ENCODE peak calls at places on chromosomes 5 and 9, in four cellular contexts. One of them, this sample, is unnamed.

GRCh38 chr9:21965401-21965951 is 28.7 kb downstream of the CDKN2A start:
- DNase-seq in naive thymus-derived CD4-positive, alpha-beta T cell: no peak
- DNase-seq in colonic mucosa: peak
- DNase-seq in endodermal cell: peak
- DNase-seq in this sample: peak

GRCh38 chr5:40775085-40775845 is 19.5 kb upstream of the TTC33 start:
- DNase-seq in naive thymus-derived CD4-positive, alpha-beta T cell: no peak
- DNase-seq in colonic mucosa: no peak
- DNase-seq in endodermal cell: no peak
- DNase-seq in this sample: no peak

GRCh38 chr9:130039504-130040147 is 3.4 kb downstream of the FNBP1 start:
- DNase-seq in naive thymus-derived CD4-positive, alpha-beta T cell: no peak
- DNase-seq in colonic mucosa: no peak
- DNase-seq in endodermal cell: no peak
- DNase-seq in this sample: no peak

GRCh38 chr5:180648658-180649296 is 623 bp downstream of the FLT4 start:
- DNase-seq in naive thymus-derived CD4-positive, alpha-beta T cell: no peak
- DNase-seq in colonic mucosa: no peak
- DNase-seq in endodermal cell: peak
- DNase-seq in this sample: no peak

GRCh38 chr9:128127990-128128835 is 684 bp upstream of the PTGES2 start:
- DNase-seq in naive thymus-derived CD4-positive, alpha-beta T cell: peak
- DNase-seq in colonic mucosa: peak
- DNase-seq in endodermal cell: peak
- DNase-seq in this sample: peak

GRCh38 chr5:151808451-151809169 is 36.9 kb downstream of the G3BP1 start:
- DNase-seq in naive thymus-derived CD4-positive, alpha-beta T cell: no peak
- DNase-seq in colonic mucosa: no peak
- DNase-seq in endodermal cell: no peak
- DNase-seq in this sample: no peak

GRCh38 chr5:176716320-176716719 is 69.0 kb downstream of the TSPAN17 start:
- DNase-seq in naive thymus-derived CD4-positive, alpha-beta T cell: no peak
- DNase-seq in colonic mucosa: no peak
- DNase-seq in endodermal cell: no peak
- DNase-seq in this sample: peak

GRCh38 chr5:39274388-39275085 is 55.2 kb upstream of the FYB1 start:
- DNase-seq in naive thymus-derived CD4-positive, alpha-beta T cell: no peak
- DNase-seq in colonic mucosa: no peak
- DNase-seq in endodermal cell: no peak
- DNase-seq in this sample: no peak

GRCh38 chr9:4327504-4328191 is 27.8 kb upstream of the GLIS3 start:
- DNase-seq in naive thymus-derived CD4-positive, alpha-beta T cell: no peak
- DNase-seq in colonic mucosa: no peak
- DNase-seq in endodermal cell: peak
- DNase-seq in this sample: peak

GRCh38 chr9:112502177-112502946 is 15.7 kb downstream of the KIAA1958 start:
- DNase-seq in naive thymus-derived CD4-positive, alpha-beta T cell: no peak
- DNase-seq in colonic mucosa: no peak
- DNase-seq in endodermal cell: no peak
- DNase-seq in this sample: no peak
- H3K4me3 ChIP-seq in naive thymus-derived CD4-positive, alpha-beta T cell: no peak
- H3K4me3 ChIP-seq in colonic mucosa: no peak
- H3K4me3 ChIP-seq in endodermal cell: no peak
- H3K4me3 ChIP-seq in this sample: no peak

DNA sequence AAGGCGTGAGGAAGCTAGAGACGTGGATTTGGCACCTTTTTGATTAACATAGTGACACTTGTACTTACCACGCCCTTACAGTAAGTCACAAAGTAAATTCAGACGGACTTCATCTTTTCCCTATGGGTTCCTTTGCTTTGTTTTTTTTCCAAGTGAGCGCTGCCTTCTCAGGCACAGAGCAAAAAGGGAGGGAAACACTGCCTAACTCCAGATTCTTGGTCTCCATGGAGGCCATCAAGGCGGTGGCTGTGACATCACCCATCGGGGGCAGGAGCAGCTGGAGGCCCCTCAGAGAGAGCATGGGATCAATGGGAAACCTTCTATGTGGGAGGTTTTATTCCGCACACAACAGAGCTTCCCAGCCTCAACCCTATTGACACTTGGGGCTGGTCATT is 45.4 kb downstream of the ERGIC1 start:
- DNase-seq in naive thymus-derived CD4-positive, alpha-beta T cell: no peak
- DNase-seq in colonic mucosa: no peak
- DNase-seq in endodermal cell: no peak
- DNase-seq in this sample: no peak
- H3K4me3 ChIP-seq in naive thymus-derived CD4-positive, alpha-beta T cell: no peak
- H3K4me3 ChIP-seq in colonic mucosa: no peak
- H3K4me3 ChIP-seq in endodermal cell: no peak
- H3K4me3 ChIP-seq in this sample: no peak

GRCh38 chr5:98763001-98763630 is 10.3 kb upstream of the RGMB start:
- DNase-seq in naive thymus-derived CD4-positive, alpha-beta T cell: no peak
- DNase-seq in colonic mucosa: no peak
- DNase-seq in endodermal cell: peak
- DNase-seq in this sample: peak
- H3K4me3 ChIP-seq in naive thymus-derived CD4-positive, alpha-beta T cell: no peak
- H3K4me3 ChIP-seq in colonic mucosa: no peak
- H3K4me3 ChIP-seq in endodermal cell: no peak
- H3K4me3 ChIP-seq in this sample: no peak

DNA sequence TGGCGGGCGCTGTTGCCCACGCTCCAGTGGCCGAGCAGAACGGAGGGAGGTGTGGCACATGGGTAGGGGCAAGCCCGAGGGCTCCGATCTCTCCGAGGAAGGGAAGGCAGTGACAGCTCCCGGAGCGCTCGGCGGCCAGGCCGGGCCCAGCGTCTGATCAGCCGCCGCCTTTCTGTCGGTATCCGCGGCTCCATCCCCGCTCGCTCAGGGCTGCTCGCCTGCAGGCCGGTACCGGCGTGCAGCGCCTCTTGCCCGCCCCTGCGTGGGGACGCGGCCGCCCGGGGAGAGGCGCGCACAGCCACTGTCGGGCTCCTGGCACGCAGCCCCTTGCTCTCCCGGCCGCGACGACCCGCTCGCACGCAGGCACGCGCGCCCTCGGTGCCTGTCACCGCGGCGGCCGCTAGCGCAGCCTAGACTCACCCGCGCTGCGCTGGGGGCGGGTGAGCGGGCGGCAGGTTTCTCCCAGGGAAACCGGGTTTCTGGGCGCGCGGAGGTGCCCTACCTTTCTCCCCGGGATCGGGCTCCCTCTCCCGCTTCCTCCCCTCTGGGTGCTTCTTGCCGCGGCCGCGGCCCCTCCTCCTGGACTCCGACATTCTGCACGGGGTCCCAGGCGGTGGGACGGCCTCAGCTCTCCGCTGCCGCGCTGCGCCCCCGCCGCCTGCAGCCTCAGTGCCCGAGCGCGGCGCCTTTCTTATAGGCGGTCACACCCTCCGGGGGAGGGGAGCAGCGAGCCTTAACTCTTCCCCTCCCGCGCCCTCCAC is 108.4 kb downstream of the PSD2 start:
- DNase-seq in naive thymus-derived CD4-positive, alpha-beta T cell: no peak
- DNase-seq in colonic mucosa: no peak
- DNase-seq in endodermal cell: peak
- DNase-seq in this sample: no peak
- H3K4me3 ChIP-seq in naive thymus-derived CD4-positive, alpha-beta T cell: no peak
- H3K4me3 ChIP-seq in colonic mucosa: peak
- H3K4me3 ChIP-seq in endodermal cell: peak
- H3K4me3 ChIP-seq in this sample: no peak

GRCh38 chr9:125631391-125632085 is 75.5 kb downstream of the MAPKAP1 start:
- DNase-seq in naive thymus-derived CD4-positive, alpha-beta T cell: no peak
- DNase-seq in colonic mucosa: peak
- DNase-seq in endodermal cell: no peak
- DNase-seq in this sample: peak
- H3K4me3 ChIP-seq in naive thymus-derived CD4-positive, alpha-beta T cell: no peak
- H3K4me3 ChIP-seq in colonic mucosa: no peak
- H3K4me3 ChIP-seq in endodermal cell: no peak
- H3K4me3 ChIP-seq in this sample: no peak

DNA sequence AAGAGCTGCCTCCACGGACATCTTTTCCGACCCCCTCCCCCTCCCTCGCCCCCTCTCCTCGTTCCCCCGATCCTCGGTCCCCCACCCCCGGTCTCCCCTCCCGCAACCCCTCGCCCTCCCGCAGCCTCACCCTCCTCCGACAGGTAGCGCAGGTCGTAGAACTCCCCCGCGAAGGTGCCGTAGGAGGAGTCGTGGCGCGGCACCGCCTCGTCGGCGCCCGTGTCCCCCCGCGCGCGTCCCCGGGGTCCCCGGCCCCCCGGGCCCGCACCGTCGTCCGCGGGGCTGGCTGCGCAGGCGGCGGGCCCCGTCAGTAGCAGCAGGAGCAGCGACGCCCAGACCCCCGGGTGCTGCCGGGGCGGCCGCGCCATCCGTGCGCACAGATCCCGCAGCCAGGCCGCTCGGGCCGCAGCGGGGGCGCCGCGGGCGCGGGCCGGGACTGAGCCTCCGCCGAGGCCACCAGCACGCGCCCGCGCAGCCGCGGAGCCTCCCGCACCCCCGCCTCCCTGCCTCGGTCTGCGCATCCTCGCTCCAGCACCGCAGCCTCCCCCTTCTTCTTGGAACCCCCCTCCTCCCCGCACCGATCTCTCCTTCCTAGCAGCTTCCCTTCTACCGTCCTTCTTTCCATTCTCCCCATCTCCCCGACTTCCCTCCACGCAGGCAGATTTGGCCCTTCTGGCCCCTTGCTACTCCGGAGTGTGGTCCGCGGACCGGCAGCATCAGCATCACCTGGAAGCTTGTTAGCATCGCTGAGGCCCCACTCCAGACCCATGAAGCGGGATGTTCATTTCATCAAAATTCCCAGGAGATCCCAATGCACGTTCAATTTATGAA is at the start of gene FRRS1L:
- DNase-seq in naive thymus-derived CD4-positive, alpha-beta T cell: no peak
- DNase-seq in colonic mucosa: no peak
- DNase-seq in endodermal cell: peak
- DNase-seq in this sample: no peak
- H3K4me3 ChIP-seq in naive thymus-derived CD4-positive, alpha-beta T cell: no peak
- H3K4me3 ChIP-seq in colonic mucosa: no peak
- H3K4me3 ChIP-seq in endodermal cell: peak
- H3K4me3 ChIP-seq in this sample: peak

GRCh38 chr5:120463026-120463770 is 902 bp upstream of the PRR16 start:
- DNase-seq in naive thymus-derived CD4-positive, alpha-beta T cell: no peak
- DNase-seq in colonic mucosa: no peak
- DNase-seq in endodermal cell: no peak
- DNase-seq in this sample: no peak
- H3K4me3 ChIP-seq in naive thymus-derived CD4-positive, alpha-beta T cell: no peak
- H3K4me3 ChIP-seq in colonic mucosa: no peak
- H3K4me3 ChIP-seq in endodermal cell: peak
- H3K4me3 ChIP-seq in this sample: peak

GRCh38 chr9:92600742-92601261 is 65.0 kb upstream of the ECM2 start:
- DNase-seq in naive thymus-derived CD4-positive, alpha-beta T cell: no peak
- DNase-seq in colonic mucosa: no peak
- DNase-seq in endodermal cell: peak
- DNase-seq in this sample: peak
- H3K4me3 ChIP-seq in naive thymus-derived CD4-positive, alpha-beta T cell: no peak
- H3K4me3 ChIP-seq in colonic mucosa: no peak
- H3K4me3 ChIP-seq in endodermal cell: no peak
- H3K4me3 ChIP-seq in this sample: no peak

GRCh38 chr9:93189369-93190132 is 5.6 kb downstream of the WNK2 start:
- DNase-seq in naive thymus-derived CD4-positive, alpha-beta T cell: no peak
- DNase-seq in colonic mucosa: peak
- DNase-seq in endodermal cell: no peak
- DNase-seq in this sample: no peak

GRCh38 chr9:93187047-93187446 is 3.1 kb downstream of the WNK2 start:
- DNase-seq in naive thymus-derived CD4-positive, alpha-beta T cell: no peak
- DNase-seq in colonic mucosa: peak
- DNase-seq in endodermal cell: no peak
- DNase-seq in this sample: no peak

GRCh38 chr9:93186151-93186715 is 2.3 kb downstream of the WNK2 start:
- DNase-seq in naive thymus-derived CD4-positive, alpha-beta T cell: no peak
- DNase-seq in colonic mucosa: peak
- DNase-seq in endodermal cell: no peak
- DNase-seq in this sample: no peak

GRCh38 chr9:93188426-93189368 is 4.8 kb downstream of the WNK2 start:
- DNase-seq in naive thymus-derived CD4-positive, alpha-beta T cell: no peak
- DNase-seq in colonic mucosa: peak
- DNase-seq in endodermal cell: no peak
- DNase-seq in this sample: no peak

DNA sequence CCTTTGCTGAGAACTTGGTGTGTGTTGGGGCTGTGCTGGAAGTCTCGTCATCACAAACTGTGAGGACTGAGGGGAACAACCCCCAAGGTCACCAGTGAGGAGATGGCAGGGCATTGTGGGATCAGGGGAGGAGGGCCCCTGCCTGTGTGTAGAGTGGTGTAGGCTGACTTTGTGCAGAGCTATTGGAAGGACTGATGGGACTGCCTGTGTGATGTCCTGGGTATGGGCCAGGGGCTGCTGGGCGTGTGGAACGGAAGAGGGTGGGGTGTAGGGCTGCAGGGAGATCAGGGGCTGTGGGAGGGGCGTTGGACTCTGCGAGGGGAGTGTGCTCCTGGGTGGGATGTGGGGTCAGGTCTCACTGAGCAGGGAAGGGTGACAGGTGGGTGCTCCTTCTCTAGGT is 3.6 kb downstream of the WNK2 start:
- DNase-seq in naive thymus-derived CD4-positive, alpha-beta T cell: no peak
- DNase-seq in colonic mucosa: peak
- DNase-seq in endodermal cell: no peak
- DNase-seq in this sample: no peak
- H3K4me3 ChIP-seq in naive thymus-derived CD4-positive, alpha-beta T cell: no peak
- H3K4me3 ChIP-seq in colonic mucosa: no peak
- H3K4me3 ChIP-seq in endodermal cell: no peak
- H3K4me3 ChIP-seq in this sample: no peak

This sample was measured in astrocyte of the spinal cord.